ENCODE peak calls at places on chromosomes 12 and 14, in ten cellular contexts. I is AG04450, L is endothelial cell, V is foreskin fibroblast, Z is pancreas, B is MCF 10A, C is body of pancreas, K is kidney epithelial cell, J is adrenal gland, O is RWPE2. A is an unnamed sample.

GRCh38 chr14:60622920-60623263 is 26.4 kb downstream of the SIX1 start:
- DNase-seq in O (no peak), I (peak; percentile 32), K (no peak), L (no peak), B (peak; percentile 0), Z (no peak), V (peak; percentile 45), J (no peak), C (no peak), A (no peak)

GRCh38 chr12:111202237-111202592 is 166.7 kb downstream of the PHETA1 start:
- DNase-seq in V (no peak), C (no peak), K (no peak), L (no peak), Z (no peak), O (no peak), I (no peak), B (no peak), J (no peak), A (no peak)

GRCh38 chr12:121787063-121787774 is 6.3 kb downstream of the RHOF start:
- DNase-seq in B (peak; percentile 42), J (peak; percentile 72), Z (peak; percentile 58), K (no peak), O (no peak), C (peak; percentile 57), I (no peak), L (no peak), V (no peak), A (no peak)

GRCh38 chr14:57559561-57559960 is 65.9 kb upstream of the CCDC198 start:
- DNase-seq in Z (no peak), I (no peak), J (no peak), L (no peak), B (no peak), K (no peak), C (no peak), O (no peak), V (no peak), A (no peak)

GRCh38 chr12:3489057-3489456 is 1.9 kb upstream of the PRMT8 start:
- DNase-seq in Z (no peak), V (peak; percentile 70), K (no peak), O (peak; percentile 88), J (no peak), L (no peak), B (peak; percentile 81), I (no peak), C (no peak), A (no peak)

GRCh38 chr12:56146492-56147460 is 5.6 kb upstream of the MYL6B start:
- DNase-seq in Z (no peak), L (no peak), J (peak; percentile 71), V (no peak), I (no peak), K (no peak), O (no peak), C (no peak), B (peak; percentile 36), A (no peak)

GRCh38 chr12:91628656-91629055 is 446.0 kb upstream of the DCN start:
- DNase-seq in K (no peak), I (no peak), O (no peak), C (no peak), Z (no peak), B (no peak), V (no peak), L (no peak), J (no peak), A (no peak)

GRCh38 chr14:25220514-25220913 is 170.6 kb upstream of the STXBP6 start:
- DNase-seq in L (no peak), J (no peak), V (no peak), O (no peak), K (no peak), I (no peak), B (no peak), Z (no peak), C (no peak), A (no peak)

GRCh38 chr12:81377771-81378170 is 299.9 kb downstream of the ACSS3 start:
- DNase-seq in C (no peak), J (no peak), O (no peak), I (no peak), B (no peak), Z (no peak), K (no peak), L (no peak), V (no peak), A (no peak)

GRCh38 chr14:45135181-45135580 is 549 bp upstream of the FANCM start:
- DNase-seq in B (peak; percentile 27), L (no peak), J (no peak), Z (no peak), O (no peak), K (no peak), V (peak; percentile 49), I (no peak), C (no peak), A (no peak)

GRCh38 chr14:23551266-23552028 is at the start of gene ZFHX2:
- DNase-seq in Z (peak; percentile 94), L (peak; percentile 89), V (peak; percentile 88), O (peak; percentile 87), K (peak; percentile 39), C (peak; percentile 87), J (peak; percentile 93), B (peak; percentile 59), I (no peak), A (peak; percentile 58)

GRCh38 chr12:123940627-123940966 is 32.0 kb downstream of the CCDC92 start:
- DNase-seq in L (no peak), V (no peak), I (no peak), O (no peak), K (no peak), Z (no peak), B (no peak), C (no peak), J (no peak), A (no peak)

GRCh38 chr12:123936956-123937706 is 35.5 kb downstream of the CCDC92 start:
- DNase-seq in V (no peak), I (no peak), K (no peak), Z (no peak), J (no peak), C (no peak), O (no peak), B (no peak), L (no peak), A (no peak)

GRCh38 chr12:123939716-123940626 is 32.7 kb downstream of the CCDC92 start:
- DNase-seq in Z (no peak), I (no peak), V (no peak), L (no peak), C (no peak), K (no peak), J (no peak), O (no peak), B (no peak), A (no peak)

GRCh38 chr12:123937707-123938600 is 34.7 kb downstream of the CCDC92 start:
- DNase-seq in O (no peak), V (peak; percentile 38), B (no peak), I (no peak), L (no peak), Z (no peak), K (no peak), J (no peak), C (no peak), A (no peak)

GRCh38 chr12:123938679-123939480 is 33.8 kb downstream of the CCDC92 start:
- DNase-seq in V (peak; percentile 25), Z (no peak), O (no peak), B (no peak), K (no peak), L (peak; percentile 29), I (no peak), C (no peak), J (no peak), A (no peak)
- TF ChIP-seq CTCF in V (peak; percentile 1), Z (no peak), O (no peak), B (peak; percentile 9), K (peak; percentile 36), L (no peak), I (peak; percentile 46), C (no peak), J (no peak), A (no peak)

GRCh38 chr14:34527591-34527990 is 11.9 kb downstream of the EAPP start:
- DNase-seq in Z (no peak), O (no peak), V (no peak), J (no peak), K (no peak), I (no peak), C (no peak), B (no peak), L (no peak), A (no peak)
- TF ChIP-seq CTCF in Z (no peak), O (no peak), V (no peak), J (no peak), K (no peak), I (no peak), C (no peak), B (no peak), L (no peak), A (no peak)

GRCh38 chr14:101233391-101233790 is 327.9 kb upstream of the DIO3 start:
- DNase-seq in J (no peak), K (no peak), B (no peak), Z (no peak), O (no peak), I (no peak), L (no peak), C (no peak), V (no peak), A (no peak)

GRCh38 chr14:101235872-101236221 is 325.4 kb upstream of the DIO3 start:
- DNase-seq in J (no peak), O (no peak), K (no peak), C (no peak), Z (no peak), V (no peak), I (no peak), B (no peak), L (no peak), A (no peak)

GRCh38 chr14:101235042-101235871 is 326.0 kb upstream of the DIO3 start:
- DNase-seq in C (peak; percentile 71), J (peak; percentile 50), I (no peak), K (peak; percentile 4), L (peak; percentile 88), O (peak; percentile 70), V (peak; percentile 49), B (peak; percentile 61), Z (peak; percentile 47), A (no peak)

GRCh38 chr14:101233861-101234587 is 327.3 kb upstream of the DIO3 start:
- DNase-seq in L (no peak), O (peak; percentile 52), V (no peak), J (no peak), B (no peak), Z (no peak), I (no peak), K (no peak), C (no peak), A (no peak)

GRCh38 chr14:101234588-101234937 is 326.7 kb upstream of the DIO3 start:
- DNase-seq in I (no peak), V (no peak), O (peak; percentile 52), J (no peak), B (no peak), C (no peak), L (no peak), Z (no peak), K (no peak), A (no peak)
- TF ChIP-seq CTCF in I (no peak), V (no peak), O (no peak), J (no peak), B (no peak), C (no peak), L (no peak), Z (no peak), K (no peak), A (no peak)

DNA sequence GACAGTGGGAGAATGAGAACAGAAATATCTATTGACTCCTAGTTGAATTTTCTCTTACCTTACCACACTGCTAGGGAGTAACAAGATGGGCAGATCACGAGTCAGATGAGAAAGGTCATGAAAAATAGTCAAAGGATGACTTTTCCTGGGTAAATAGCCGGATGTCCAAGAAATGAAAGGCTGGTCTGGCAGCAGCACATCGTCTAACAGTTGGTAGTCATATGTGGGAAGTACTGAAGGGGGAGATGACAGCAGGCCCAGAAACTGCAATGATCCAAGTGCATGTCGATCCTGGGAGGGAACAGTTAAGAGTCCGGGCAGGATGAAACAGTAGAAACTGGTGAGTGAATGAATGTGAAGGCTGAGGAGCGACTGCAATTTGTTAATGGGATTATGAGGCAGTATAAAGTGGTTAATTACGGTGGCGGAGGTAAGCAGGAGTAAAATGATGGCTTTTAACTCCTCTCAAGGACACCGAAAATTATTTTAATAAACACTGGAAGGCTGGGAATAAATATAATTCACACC is 1.2 kb upstream of the ERC1 start:
- DNase-seq in Z (peak; percentile 18), K (no peak), I (no peak), C (peak; percentile 17), V (peak; percentile 91), B (peak; percentile 56), L (no peak), O (no peak), J (peak; percentile 47), A (peak; percentile 26)
- TF ChIP-seq CTCF in Z (no peak), K (no peak), I (no peak), C (no peak), V (no peak), B (no peak), L (no peak), O (no peak), J (no peak), A (no peak)